ENCODE peak calls at places on chromosome 3, in five cellular contexts. One of them, this sample, is unnamed.

GRCh38 chr3:171168086-171168485 is 141.6 kb upstream of the SLC2A2 start:
- DNase-seq in H7: peak
- DNase-seq in ovary: no peak
- DNase-seq in renal cortical epithelial cell: peak
- DNase-seq in activated gamma-delta T cell treated with anti-CD3 and anti-CD28 coated beads, Interleukin-2, amount 50 U/mL, for 16 hours: no peak
- DNase-seq in this sample: peak

GRCh38 chr3:1987983-1988382 is 110.7 kb upstream of the CNTN4 start:
- DNase-seq in renal cortical epithelial cell: peak
- DNase-seq in H7: peak
- DNase-seq in ovary: no peak
- DNase-seq in activated gamma-delta T cell treated with anti-CD3 and anti-CD28 coated beads, Interleukin-2, amount 50 U/mL, for 16 hours: no peak
- DNase-seq in this sample: peak

GRCh38 chr3:13218541-13218908 is 145.3 kb upstream of the IQSEC1 start:
- DNase-seq in H7: no peak
- DNase-seq in ovary: no peak
- DNase-seq in renal cortical epithelial cell: no peak
- DNase-seq in activated gamma-delta T cell treated with anti-CD3 and anti-CD28 coated beads, Interleukin-2, amount 50 U/mL, for 16 hours: no peak
- DNase-seq in this sample: no peak

GRCh38 chr3:113166719-113167492 is 44.5 kb upstream of the BOC start:
- DNase-seq in H7: no peak
- DNase-seq in renal cortical epithelial cell: peak
- DNase-seq in activated gamma-delta T cell treated with anti-CD3 and anti-CD28 coated beads, Interleukin-2, amount 50 U/mL, for 16 hours: no peak
- DNase-seq in ovary: peak
- DNase-seq in this sample: no peak

GRCh38 chr3:141782386-141782932 is 19.3 kb downstream of the GRK7 start:
- DNase-seq in activated gamma-delta T cell treated with anti-CD3 and anti-CD28 coated beads, Interleukin-2, amount 50 U/mL, for 16 hours: no peak
- DNase-seq in ovary: no peak
- DNase-seq in renal cortical epithelial cell: no peak
- DNase-seq in H7: peak
- DNase-seq in this sample: peak

GRCh38 chr3:149909923-149910322 is 60.8 kb downstream of the PFN2 start:
- DNase-seq in H7: no peak
- DNase-seq in ovary: no peak
- DNase-seq in activated gamma-delta T cell treated with anti-CD3 and anti-CD28 coated beads, Interleukin-2, amount 50 U/mL, for 16 hours: no peak
- DNase-seq in renal cortical epithelial cell: no peak
- DNase-seq in this sample: no peak

GRCh38 chr3:23991236-23992050 is 46.4 kb downstream of the NR1D2 start:
- DNase-seq in ovary: no peak
- DNase-seq in H7: no peak
- DNase-seq in renal cortical epithelial cell: no peak
- DNase-seq in activated gamma-delta T cell treated with anti-CD3 and anti-CD28 coated beads, Interleukin-2, amount 50 U/mL, for 16 hours: no peak
- DNase-seq in this sample: no peak

GRCh38 chr3:169764164-169764452 is 752 bp downstream of the TERC start:
- DNase-seq in renal cortical epithelial cell: peak
- DNase-seq in activated gamma-delta T cell treated with anti-CD3 and anti-CD28 coated beads, Interleukin-2, amount 50 U/mL, for 16 hours: no peak
- DNase-seq in H7: no peak
- DNase-seq in ovary: no peak
- DNase-seq in this sample: peak

GRCh38 chr3:9791127-9791526 is 1.1 kb downstream of the TADA3 start:
- DNase-seq in activated gamma-delta T cell treated with anti-CD3 and anti-CD28 coated beads, Interleukin-2, amount 50 U/mL, for 16 hours: no peak
- DNase-seq in renal cortical epithelial cell: no peak
- DNase-seq in ovary: no peak
- DNase-seq in H7: no peak
- DNase-seq in this sample: no peak

GRCh38 chr3:45635475-45636256 is 41.1 kb downstream of the LIMD1 start:
- DNase-seq in ovary: no peak
- DNase-seq in renal cortical epithelial cell: peak
- DNase-seq in activated gamma-delta T cell treated with anti-CD3 and anti-CD28 coated beads, Interleukin-2, amount 50 U/mL, for 16 hours: no peak
- DNase-seq in H7: peak
- DNase-seq in this sample: peak

GRCh38 chr3:172705166-172705565 is 5.7 kb downstream of the NCEH1 start:
- DNase-seq in ovary: no peak
- DNase-seq in H7: no peak
- DNase-seq in renal cortical epithelial cell: no peak
- DNase-seq in activated gamma-delta T cell treated with anti-CD3 and anti-CD28 coated beads, Interleukin-2, amount 50 U/mL, for 16 hours: no peak
- DNase-seq in this sample: no peak

GRCh38 chr3:110243081-110243480 is 828.5 kb upstream of the NECTIN3 start:
- DNase-seq in activated gamma-delta T cell treated with anti-CD3 and anti-CD28 coated beads, Interleukin-2, amount 50 U/mL, for 16 hours: no peak
- DNase-seq in H7: no peak
- DNase-seq in ovary: no peak
- DNase-seq in renal cortical epithelial cell: no peak
- DNase-seq in this sample: peak

GRCh38 chr3:108283006-108283405 is 13.3 kb upstream of the HHLA2 start:
- DNase-seq in activated gamma-delta T cell treated with anti-CD3 and anti-CD28 coated beads, Interleukin-2, amount 50 U/mL, for 16 hours: no peak
- DNase-seq in ovary: no peak
- DNase-seq in renal cortical epithelial cell: peak
- DNase-seq in H7: no peak
- DNase-seq in this sample: no peak

GRCh38 chr3:124516333-124516732 is 213.9 kb upstream of the UMPS start:
- DNase-seq in activated gamma-delta T cell treated with anti-CD3 and anti-CD28 coated beads, Interleukin-2, amount 50 U/mL, for 16 hours: no peak
- DNase-seq in renal cortical epithelial cell: no peak
- DNase-seq in ovary: no peak
- DNase-seq in H7: no peak
- DNase-seq in this sample: no peak

GRCh38 chr3:55857635-55858034 is 370.5 kb upstream of the WNT5A start:
- DNase-seq in renal cortical epithelial cell: no peak
- DNase-seq in ovary: no peak
- DNase-seq in activated gamma-delta T cell treated with anti-CD3 and anti-CD28 coated beads, Interleukin-2, amount 50 U/mL, for 16 hours: no peak
- DNase-seq in H7: no peak
- DNase-seq in this sample: peak

GRCh38 chr3:69058180-69058946 is 6.2 kb upstream of the TMF1 start:
- DNase-seq in H7: no peak
- DNase-seq in renal cortical epithelial cell: no peak
- DNase-seq in activated gamma-delta T cell treated with anti-CD3 and anti-CD28 coated beads, Interleukin-2, amount 50 U/mL, for 16 hours: no peak
- DNase-seq in ovary: no peak
- DNase-seq in this sample: no peak

GRCh38 chr3:39910828-39911464 is 101.5 kb downstream of the MYRIP start:
- DNase-seq in renal cortical epithelial cell: peak
- DNase-seq in activated gamma-delta T cell treated with anti-CD3 and anti-CD28 coated beads, Interleukin-2, amount 50 U/mL, for 16 hours: no peak
- DNase-seq in H7: no peak
- DNase-seq in ovary: no peak
- DNase-seq in this sample: peak

GRCh38 chr3:172536993-172537419 is 13.8 kb upstream of the TNFSF10 start:
- DNase-seq in renal cortical epithelial cell: no peak
- DNase-seq in activated gamma-delta T cell treated with anti-CD3 and anti-CD28 coated beads, Interleukin-2, amount 50 U/mL, for 16 hours: no peak
- DNase-seq in H7: no peak
- DNase-seq in ovary: no peak
- DNase-seq in this sample: peak

GRCh38 chr3:13193320-13194284 is 120.4 kb upstream of the IQSEC1 start:
- DNase-seq in H7: peak
- DNase-seq in activated gamma-delta T cell treated with anti-CD3 and anti-CD28 coated beads, Interleukin-2, amount 50 U/mL, for 16 hours: no peak
- DNase-seq in renal cortical epithelial cell: no peak
- DNase-seq in ovary: no peak
- DNase-seq in this sample: no peak

GRCh38 chr3:24375947-24376384 is 118.7 kb downstream of the THRB start:
- DNase-seq in activated gamma-delta T cell treated with anti-CD3 and anti-CD28 coated beads, Interleukin-2, amount 50 U/mL, for 16 hours: no peak
- DNase-seq in renal cortical epithelial cell: no peak
- DNase-seq in ovary: no peak
- DNase-seq in H7: no peak
- DNase-seq in this sample: no peak

GRCh38 chr3:158058775-158059174 is 47.4 kb downstream of the SHOX2 start:
- DNase-seq in ovary: no peak
- DNase-seq in activated gamma-delta T cell treated with anti-CD3 and anti-CD28 coated beads, Interleukin-2, amount 50 U/mL, for 16 hours: no peak
- DNase-seq in renal cortical epithelial cell: no peak
- DNase-seq in H7: no peak
- DNase-seq in this sample: no peak

GRCh38 chr3:196159952-196160804 is 51.0 kb downstream of the ZDHHC19 start:
- DNase-seq in activated gamma-delta T cell treated with anti-CD3 and anti-CD28 coated beads, Interleukin-2, amount 50 U/mL, for 16 hours: no peak
- DNase-seq in H7: peak
- DNase-seq in renal cortical epithelial cell: peak
- DNase-seq in ovary: no peak
- DNase-seq in this sample: peak

GRCh38 chr3:143343031-143343430 is 223.5 kb downstream of the CHST2 start:
- DNase-seq in ovary: no peak
- DNase-seq in H7: no peak
- DNase-seq in renal cortical epithelial cell: no peak
- DNase-seq in activated gamma-delta T cell treated with anti-CD3 and anti-CD28 coated beads, Interleukin-2, amount 50 U/mL, for 16 hours: no peak
- DNase-seq in this sample: no peak

GRCh38 chr3:127857270-127857801 is 35.0 kb upstream of the MGLL start:
- DNase-seq in activated gamma-delta T cell treated with anti-CD3 and anti-CD28 coated beads, Interleukin-2, amount 50 U/mL, for 16 hours: no peak
- DNase-seq in ovary: no peak
- DNase-seq in H7: no peak
- DNase-seq in renal cortical epithelial cell: no peak
- DNase-seq in this sample: no peak

GRCh38 chr3:70179111-70179510 is 133.3 kb downstream of the MDFIC2 start:
- DNase-seq in renal cortical epithelial cell: no peak
- DNase-seq in H7: no peak
- DNase-seq in activated gamma-delta T cell treated with anti-CD3 and anti-CD28 coated beads, Interleukin-2, amount 50 U/mL, for 16 hours: no peak
- DNase-seq in ovary: no peak
- DNase-seq in this sample: no peak

GRCh38 chr3:151985787-151986430 is 112.5 kb downstream of the SUCNR1 start:
- DNase-seq in activated gamma-delta T cell treated with anti-CD3 and anti-CD28 coated beads, Interleukin-2, amount 50 U/mL, for 16 hours: no peak
- DNase-seq in H7: no peak
- DNase-seq in renal cortical epithelial cell: no peak
- DNase-seq in ovary: no peak
- DNase-seq in this sample: no peak

GRCh38 chr3:138089091-138089490 is 26.3 kb downstream of the DZIP1L start:
- DNase-seq in H7: no peak
- DNase-seq in activated gamma-delta T cell treated with anti-CD3 and anti-CD28 coated beads, Interleukin-2, amount 50 U/mL, for 16 hours: no peak
- DNase-seq in ovary: no peak
- DNase-seq in renal cortical epithelial cell: no peak
- DNase-seq in this sample: peak

GRCh38 chr3:126917232-126917804 is 65.6 kb upstream of the PLXNA1 start:
- DNase-seq in H7: no peak
- DNase-seq in ovary: no peak
- DNase-seq in activated gamma-delta T cell treated with anti-CD3 and anti-CD28 coated beads, Interleukin-2, amount 50 U/mL, for 16 hours: no peak
- DNase-seq in renal cortical epithelial cell: no peak
- DNase-seq in this sample: no peak

GRCh38 chr3:187989458-187990153 is 164.4 kb upstream of the LPP start:
- DNase-seq in ovary: no peak
- DNase-seq in renal cortical epithelial cell: no peak
- DNase-seq in activated gamma-delta T cell treated with anti-CD3 and anti-CD28 coated beads, Interleukin-2, amount 50 U/mL, for 16 hours: no peak
- DNase-seq in H7: peak
- DNase-seq in this sample: no peak

GRCh38 chr3:161266731-161267150 is 45.6 kb downstream of the NMD3 start:
- DNase-seq in activated gamma-delta T cell treated with anti-CD3 and anti-CD28 coated beads, Interleukin-2, amount 50 U/mL, for 16 hours: no peak
- DNase-seq in ovary: no peak
- DNase-seq in renal cortical epithelial cell: peak
- DNase-seq in H7: no peak
- DNase-seq in this sample: peak

GRCh38 chr3:57755368-57756021 is 614 bp upstream of the SLMAP start:
- DNase-seq in activated gamma-delta T cell treated with anti-CD3 and anti-CD28 coated beads, Interleukin-2, amount 50 U/mL, for 16 hours: peak
- DNase-seq in H7: peak
- DNase-seq in ovary: no peak
- DNase-seq in renal cortical epithelial cell: peak
- DNase-seq in this sample: peak

GRCh38 chr3:183449791-183450190 is 21.4 kb upstream of the MCF2L2 start:
- DNase-seq in ovary: no peak
- DNase-seq in activated gamma-delta T cell treated with anti-CD3 and anti-CD28 coated beads, Interleukin-2, amount 50 U/mL, for 16 hours: no peak
- DNase-seq in renal cortical epithelial cell: no peak
- DNase-seq in H7: no peak
- DNase-seq in this sample: no peak

GRCh38 chr3:134044459-134044858 is 14.7 kb upstream of the SLCO2A1 start:
- DNase-seq in H7: no peak
- DNase-seq in activated gamma-delta T cell treated with anti-CD3 and anti-CD28 coated beads, Interleukin-2, amount 50 U/mL, for 16 hours: no peak
- DNase-seq in ovary: no peak
- DNase-seq in renal cortical epithelial cell: no peak
- DNase-seq in this sample: no peak

GRCh38 chr3:124263168-124263567 is 271.2 kb upstream of the ROPN1 start:
- DNase-seq in H7: no peak
- DNase-seq in ovary: no peak
- DNase-seq in renal cortical epithelial cell: peak
- DNase-seq in activated gamma-delta T cell treated with anti-CD3 and anti-CD28 coated beads, Interleukin-2, amount 50 U/mL, for 16 hours: no peak
- DNase-seq in this sample: peak

GRCh38 chr3:22899441-22899840 is 303.7 kb upstream of the UBE2E2 start:
- DNase-seq in H7: no peak
- DNase-seq in ovary: no peak
- DNase-seq in activated gamma-delta T cell treated with anti-CD3 and anti-CD28 coated beads, Interleukin-2, amount 50 U/mL, for 16 hours: no peak
- DNase-seq in renal cortical epithelial cell: no peak
- DNase-seq in this sample: no peak

GRCh38 chr3:177679568-177680441 is 482.5 kb upstream of the TBL1XR1 start:
- DNase-seq in ovary: no peak
- DNase-seq in activated gamma-delta T cell treated with anti-CD3 and anti-CD28 coated beads, Interleukin-2, amount 50 U/mL, for 16 hours: no peak
- DNase-seq in H7: no peak
- DNase-seq in renal cortical epithelial cell: no peak
- DNase-seq in this sample: no peak